ENCODE peak calls at places on chromosomes 2 and 18, in ten cellular contexts. T is CD8-positive, alpha-beta T cell; P is Peyer's patch; M is psoas muscle; X is GM23338; D is aorta; H is A549; Y is RWPE2; L is PC-9; A is tibial nerve. E is an unnamed sample. For H3K4me1, the result is how much of the 10 kb centered on the place peaks cover.

GRCh38 chr2:165634855-165635254 is 159.2 kb downstream of the GALNT3 start:
- DNase-seq in T (no peak), P (peak), M (no peak), X (peak), D (no peak), H (no peak), Y (no peak), L (no peak), A (peak), E (peak)

GRCh38 chr2:134836986-134837385 is 1.4 kb upstream of the ACMSD start:
- DNase-seq in T (no peak), P (no peak), M (no peak), X (no peak), D (no peak), H (no peak), Y (no peak), L (no peak), A (no peak), E (no peak)

GRCh38 chr18:43587538-43588153 is 310.4 kb upstream of the SYT4 start:
- DNase-seq in T (no peak), P (peak), M (no peak), X (peak), D (no peak), H (no peak), Y (no peak), L (no peak), A (peak), E (no peak)

GRCh38 chr2:76316691-76317090 is 606.0 kb upstream of the GCFC2 start:
- DNase-seq in T (no peak), P (no peak), M (no peak), X (no peak), D (no peak), H (no peak), Y (no peak), L (no peak), A (no peak), E (no peak)

GRCh38 chr2:160141419-160141818 is 58.7 kb downstream of the ITGB6 start:
- DNase-seq in T (no peak), P (no peak), M (no peak), X (no peak), D (no peak), H (no peak), Y (no peak), L (no peak), A (no peak), E (no peak)

GRCh38 chr18:3458952-3459853 is 9.2 kb downstream of the TGIF1 start:
- DNase-seq in T (no peak), P (no peak), M (no peak), X (no peak), D (no peak), H (no peak), Y (no peak), L (no peak), A (no peak), E (no peak)

GRCh38 chr18:36736094-36736493 is 92.7 kb downstream of the TPGS2 start:
- DNase-seq in T (no peak), P (no peak), M (no peak), X (no peak), D (no peak), H (no peak), Y (no peak), L (no peak), A (no peak), E (no peak)

GRCh38 chr2:135997380-135997779 is 12.0 kb upstream of the DARS1 start:
- DNase-seq in T (no peak), P (peak), M (no peak), X (peak), D (no peak), H (no peak), Y (no peak), L (no peak), A (no peak), E (no peak)

GRCh38 chr18:369224-370010 is 101.6 kb upstream of the THOC1 start:
- DNase-seq in T (no peak), P (no peak), M (no peak), X (no peak), D (no peak), H (no peak), Y (no peak), L (no peak), A (no peak), E (no peak)

GRCh38 chr2:215423928-215424540 is 11.8 kb downstream of the FN1 start:
- DNase-seq in T (no peak), P (no peak), M (no peak), X (no peak), D (no peak), H (no peak), Y (no peak), L (no peak), A (no peak), E (no peak)

GRCh38 chr2:226410212-226410611 is 389.4 kb downstream of the IRS1 start:
- DNase-seq in T (no peak), P (no peak), M (no peak), X (no peak), D (no peak), H (no peak), Y (no peak), L (no peak), A (no peak), E (no peak)

GRCh38 chr2:216216951-216217903 is 108.1 kb downstream of the XRCC5 start:
- DNase-seq in T (no peak), P (no peak), M (no peak), X (no peak), D (no peak), H (no peak), Y (no peak), L (peak), A (no peak), E (no peak)

GRCh38 chr18:3450358-3451107 is 561 bp downstream of the TGIF1 start:
- DNase-seq in T (peak), P (peak), M (peak), X (no peak), D (peak), H (no peak), Y (no peak), L (no peak), A (peak), E (no peak)

GRCh38 chr2:224331698-224332097 is 70.2 kb downstream of the FAM124B start:
- DNase-seq in T (no peak), P (no peak), M (no peak), X (no peak), D (no peak), H (no peak), Y (no peak), L (no peak), A (no peak), E (no peak)

GRCh38 chr2:127398239-127398590 is 10.4 kb upstream of the MAP3K2 start:
- DNase-seq in T (peak), P (peak), M (peak), X (no peak), D (peak), H (peak), Y (peak), L (peak), A (peak), E (no peak)

GRCh38 chr2:51881673-51882072 is 849.7 kb upstream of the NRXN1 start:
- DNase-seq in T (no peak), P (no peak), M (no peak), X (no peak), D (no peak), H (no peak), Y (no peak), L (no peak), A (no peak), E (no peak)

GRCh38 chr2:145617906-145618305 is 1098.0 kb upstream of the ZEB2 start:
- DNase-seq in T (no peak), P (no peak), M (no peak), X (no peak), D (no peak), H (no peak), Y (no peak), L (no peak), A (no peak), E (no peak)

GRCh38 chr2:237250599-237250998 is 163.4 kb downstream of the COL6A3 start:
- DNase-seq in T (no peak), P (no peak), M (no peak), X (no peak), D (no peak), H (no peak), Y (no peak), L (no peak), A (no peak), E (no peak)

GRCh38 chr18:78986018-78986481 is 6.4 kb downstream of the SALL3 start:
- DNase-seq in T (no peak), P (no peak), M (no peak), X (peak), D (no peak), H (peak), Y (no peak), L (no peak), A (no peak), E (no peak)

GRCh38 chr2:238684362-238685326 is 163.2 kb upstream of the TWIST2 start:
- DNase-seq in T (no peak), P (no peak), M (peak), X (no peak), D (no peak), H (peak), Y (peak), L (peak), A (peak), E (no peak)

GRCh38 chr2:101361519-101361918 is 25.8 kb downstream of the CREG2 start:
- DNase-seq in T (no peak), P (no peak), M (no peak), X (no peak), D (no peak), H (no peak), Y (no peak), L (no peak), A (no peak), E (no peak)

GRCh38 chr2:37604716-37605115 is 66.7 kb downstream of the CDC42EP3 start:
- DNase-seq in T (no peak), P (no peak), M (no peak), X (no peak), D (no peak), H (no peak), Y (no peak), L (no peak), A (no peak), E (no peak)

GRCh38 chr2:111042261-111042660 is 78.5 kb upstream of the BCL2L11 start:
- DNase-seq in T (no peak), P (no peak), M (no peak), X (no peak), D (no peak), H (no peak), Y (no peak), L (no peak), A (no peak), E (no peak)

GRCh38 chr2:175690113-175690716 is 311.9 kb downstream of the LNPK start:
- DNase-seq in T (no peak), P (peak), M (no peak), X (peak), D (no peak), H (no peak), Y (no peak), L (peak), A (peak), E (peak)

GRCh38 chr2:137677466-137677865 is 286.8 kb upstream of the HNMT start:
- DNase-seq in T (no peak), P (no peak), M (no peak), X (peak), D (no peak), H (no peak), Y (no peak), L (no peak), A (no peak), E (no peak)

GRCh38 chr18:58541789-58542425 is 87.0 kb downstream of the ALPK2 start:
- DNase-seq in T (peak), P (no peak), M (no peak), X (no peak), D (no peak), H (peak), Y (no peak), L (peak), A (no peak), E (no peak)

GRCh38 chr2:240623531-240624010 is 1.7 kb upstream of the GPR35 start:
- DNase-seq in T (no peak), P (peak), M (peak), X (no peak), D (no peak), H (no peak), Y (peak), L (no peak), A (no peak), E (no peak)

GRCh38 chr18:70335892-70336726 is 47.3 kb downstream of the SOCS6 start:
- DNase-seq in T (no peak), P (no peak), M (no peak), X (no peak), D (no peak), H (no peak), Y (no peak), L (no peak), A (no peak), E (no peak)

GRCh38 chr2:24749069-24749691 is 44.0 kb downstream of the PTRHD1 start:
- DNase-seq in T (no peak), P (no peak), M (no peak), X (peak), D (no peak), H (no peak), Y (no peak), L (no peak), A (no peak), E (no peak)

GRCh38 chr2:61885896-61886603 is 2.4 kb downstream of the CCT4 start:
- DNase-seq in T (no peak), P (no peak), M (no peak), X (no peak), D (no peak), H (no peak), Y (no peak), L (no peak), A (no peak), E (no peak)

GRCh38 chr2:241904791-241905710 is 35.5 kb downstream of the RTP5 start:
- DNase-seq in T (no peak), P (peak), M (no peak), X (no peak), D (peak), H (no peak), Y (no peak), L (no peak), A (no peak), E (no peak)

GRCh38 chr2:191318037-191318728 is 73.0 kb downstream of the MYO1B start:
- DNase-seq in T (no peak), P (no peak), M (no peak), X (no peak), D (no peak), H (no peak), Y (no peak), L (no peak), A (no peak), E (no peak)
- H3K4me1 ChIP-seq in T (under half), P (under half), M (under half), X (half or more), D (under half), H (half or more), Y (half or more), L (under half), A (under half), E (under half)

GRCh38 chr18:50719471-50719987 is 100.3 kb downstream of the MRO start:
- DNase-seq in T (no peak), P (no peak), M (no peak), X (no peak), D (no peak), H (no peak), Y (no peak), L (no peak), A (no peak), E (no peak)

GRCh38 chr18:50720281-50720680 is 99.5 kb downstream of the MRO start:
- DNase-seq in T (no peak), P (no peak), M (no peak), X (no peak), D (no peak), H (no peak), Y (no peak), L (no peak), A (no peak), E (no peak)

GRCh38 chr18:50724631-50725235 is 95.1 kb downstream of the MRO start:
- DNase-seq in T (no peak), P (no peak), M (no peak), X (no peak), D (no peak), H (no peak), Y (no peak), L (no peak), A (no peak), E (no peak)

GRCh38 chr18:50721006-50721405 is 98.8 kb downstream of the MRO start:
- DNase-seq in T (no peak), P (no peak), M (no peak), X (no peak), D (no peak), H (no peak), Y (no peak), L (no peak), A (no peak), E (no peak)

GRCh38 chr18:50722311-50722710 is 97.5 kb downstream of the MRO start:
- DNase-seq in T (no peak), P (no peak), M (no peak), X (no peak), D (no peak), H (no peak), Y (no peak), L (no peak), A (no peak), E (no peak)
- H3K27ac ChIP-seq in T (no peak), P (no peak), M (no peak), X (no peak), D (no peak), H (no peak), Y (no peak), L (no peak), A (no peak), E (no peak)

GRCh38 chr2:230230801-230231200 is 5.3 kb downstream of the SP140 start:
- DNase-seq in T (no peak), P (no peak), M (no peak), X (no peak), D (no peak), H (no peak), Y (no peak), L (no peak), A (no peak), E (no peak)
- H3K4me3 ChIP-seq in T (no peak), P (no peak), M (no peak), X (no peak), D (no peak), H (no peak), Y (no peak), L (no peak), A (no peak), E (no peak)

GRCh38 chr2:11748861-11749645 is 2.6 kb downstream of the LPIN1 start:
- DNase-seq in T (no peak), P (no peak), M (no peak), X (no peak), D (no peak), H (no peak), Y (no peak), L (no peak), A (no peak), E (no peak)
- H3K4me1 ChIP-seq in T (half or more), P (half or more), M (half or more), X (under half), D (under half), H (under half), Y (under half), L (half or more), A (half or more), E (under half)

DNA sequence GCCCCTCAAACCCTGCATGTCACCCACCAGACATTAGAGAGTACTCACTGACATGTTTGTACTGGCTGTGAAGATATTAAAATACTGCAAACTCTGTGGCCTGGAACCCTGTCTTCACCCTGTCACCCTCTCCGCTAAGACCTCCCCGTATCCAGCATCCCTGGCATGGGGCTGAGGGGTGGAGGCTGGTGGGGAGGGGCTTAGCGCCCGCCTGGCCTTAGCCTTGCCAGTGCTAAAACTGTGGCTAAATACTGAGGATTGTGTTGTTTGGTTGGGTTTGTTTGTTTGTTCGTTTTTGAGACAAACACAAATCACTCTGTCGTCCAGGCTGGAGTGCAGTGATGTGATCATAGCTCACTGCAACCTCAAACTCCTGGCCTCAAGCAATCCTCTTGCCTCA is 1.8 kb downstream of the PSTPIP2 start:
- DNase-seq in T (no peak), P (no peak), M (no peak), X (no peak), D (no peak), H (no peak), Y (no peak), L (no peak), A (no peak), E (no peak)
- H3K27ac ChIP-seq in T (no peak), P (no peak), M (peak), X (no peak), D (no peak), H (peak), Y (peak), L (no peak), A (no peak), E (no peak)

DNA sequence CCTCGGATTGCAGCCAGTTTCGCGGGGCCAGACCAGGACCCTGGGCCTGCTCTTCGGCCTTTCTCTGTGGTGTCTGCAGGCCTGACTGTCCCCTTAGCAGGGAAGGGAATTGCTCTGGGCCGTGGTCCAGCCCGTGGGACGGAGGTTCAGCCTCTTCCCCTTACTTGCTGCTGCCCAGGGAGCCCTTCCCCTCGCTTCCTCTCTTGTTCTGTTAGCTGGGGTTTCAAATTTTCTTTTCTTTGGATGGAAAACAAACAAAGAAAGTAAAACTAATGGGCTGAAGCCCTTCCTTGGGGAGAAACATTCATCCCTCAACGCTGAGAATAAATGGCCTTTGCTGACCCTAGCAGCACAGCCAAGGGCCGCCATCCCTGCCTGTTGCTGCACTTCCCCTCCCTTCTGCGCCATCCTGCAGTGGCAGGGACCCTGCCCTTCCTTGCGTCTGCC is 52.4 kb downstream of the ASAP2 start:
- DNase-seq in T (no peak), P (no peak), M (peak), X (no peak), D (peak), H (no peak), Y (no peak), L (no peak), A (no peak), E (no peak)
- H3K4me3 ChIP-seq in T (no peak), P (no peak), M (no peak), X (no peak), D (no peak), H (no peak), Y (no peak), L (no peak), A (no peak), E (no peak)

GRCh38 chr18:33870059-33870458 is 292.0 kb downstream of the ASXL3 start:
- DNase-seq in T (no peak), P (no peak), M (no peak), X (peak), D (no peak), H (no peak), Y (no peak), L (no peak), A (no peak), E (no peak)
- H3K4me1 ChIP-seq in T (under half), P (under half), M (under half), X (under half), D (under half), H (under half), Y (under half), L (under half), A (under half), E (under half)

GRCh38 chr2:42361728-42362298 is 796 bp upstream of the COX7A2L start:
- DNase-seq in T (no peak), P (no peak), M (no peak), X (no peak), D (no peak), H (no peak), Y (no peak), L (no peak), A (no peak), E (no peak)
- H3K27ac ChIP-seq in T (peak), P (peak), M (peak), X (peak), D (no peak), H (peak), Y (peak), L (peak), A (peak), E (no peak)

GRCh38 chr2:190493095-190493494 is 41.4 kb downstream of the NEMP2 start:
- DNase-seq in T (no peak), P (no peak), M (no peak), X (no peak), D (no peak), H (no peak), Y (no peak), L (no peak), A (no peak), E (no peak)
- H3K4me3 ChIP-seq in T (no peak), P (no peak), M (no peak), X (no peak), D (no peak), H (no peak), Y (no peak), L (no peak), A (no peak), E (no peak)

DNA sequence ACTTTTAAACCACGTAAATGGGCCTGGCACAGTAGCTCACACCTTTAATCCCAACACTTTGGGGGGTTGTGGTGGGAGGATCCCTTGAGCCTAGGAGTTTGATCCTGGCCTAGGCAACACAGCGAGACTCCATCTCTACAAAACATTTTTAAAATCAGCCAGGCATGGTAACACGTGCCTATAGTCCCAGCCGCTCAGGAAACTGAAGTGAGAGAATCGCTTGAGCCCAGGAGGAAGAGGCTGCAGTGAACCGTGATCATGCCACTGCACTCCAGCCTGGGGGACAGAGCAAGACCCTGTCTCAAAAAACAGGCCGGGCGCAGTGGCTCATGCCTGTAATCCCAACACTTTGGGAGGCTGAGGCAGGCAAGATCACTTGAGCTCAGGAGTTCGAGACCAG is 12.2 kb downstream of the ROCK1 start:
- DNase-seq in T (no peak), P (no peak), M (no peak), X (no peak), D (no peak), H (no peak), Y (no peak), L (no peak), A (no peak), E (no peak)
- H3K4me1 ChIP-seq in T (half or more), P (under half), M (under half), X (under half), D (under half), H (under half), Y (under half), L (under half), A (under half), E (under half)